ENCODE peak calls at places on chromosomes 2 and 18, in nine cellular contexts. One of them, this sample, is unnamed.
A peak's percentile ranks its signal among the peaks of the same experiment; 100 is the strongest.

GRCh38 chr2:236794074-236794473 is 224.4 kb downstream of the ACKR3 start:
- DNase-seq in astrocyte of the spinal cord: no peak
- DNase-seq in stimulated activated CD8-positive, alpha-beta memory T cell treated with anti-CD3 and anti-CD28 coated beads, Interleukin-15, amount 100 ng/mL, for 24 hours: no peak
- DNase-seq in endothelial cell of umbilical vein: no peak
- DNase-seq in Daoy: no peak
- DNase-seq in HS-5: no peak
- DNase-seq in GM13976: no peak
- DNase-seq in choroid plexus epithelial cell: peak; percentile 17
- DNase-seq in fibroblast of mammary gland: peak; percentile 28
- DNase-seq in this sample: no peak

GRCh38 chr2:28055325-28055970 is 164.9 kb downstream of the BABAM2 start:
- DNase-seq in fibroblast of mammary gland: peak; percentile 63
- DNase-seq in endothelial cell of umbilical vein: peak; percentile 47
- DNase-seq in astrocyte of the spinal cord: peak; percentile 22
- DNase-seq in Daoy: peak; percentile 24
- DNase-seq in GM13976: no peak
- DNase-seq in choroid plexus epithelial cell: no peak
- DNase-seq in HS-5: no peak
- DNase-seq in stimulated activated CD8-positive, alpha-beta memory T cell treated with anti-CD3 and anti-CD28 coated beads, Interleukin-15, amount 100 ng/mL, for 24 hours: no peak
- DNase-seq in this sample: no peak

GRCh38 chr18:5620284-5620683 is 76.5 kb upstream of the EPB41L3 start:
- DNase-seq in GM13976: no peak
- DNase-seq in stimulated activated CD8-positive, alpha-beta memory T cell treated with anti-CD3 and anti-CD28 coated beads, Interleukin-15, amount 100 ng/mL, for 24 hours: no peak
- DNase-seq in fibroblast of mammary gland: peak; percentile 78
- DNase-seq in endothelial cell of umbilical vein: no peak
- DNase-seq in HS-5: peak; percentile 37
- DNase-seq in astrocyte of the spinal cord: peak; percentile 49
- DNase-seq in Daoy: no peak
- DNase-seq in choroid plexus epithelial cell: peak; percentile 80
- DNase-seq in this sample: no peak

GRCh38 chr2:64982932-64983331 is 6.3 kb upstream of the SLC1A4 start:
- DNase-seq in fibroblast of mammary gland: no peak
- DNase-seq in Daoy: no peak
- DNase-seq in astrocyte of the spinal cord: no peak
- DNase-seq in stimulated activated CD8-positive, alpha-beta memory T cell treated with anti-CD3 and anti-CD28 coated beads, Interleukin-15, amount 100 ng/mL, for 24 hours: no peak
- DNase-seq in GM13976: no peak
- DNase-seq in choroid plexus epithelial cell: no peak
- DNase-seq in HS-5: no peak
- DNase-seq in endothelial cell of umbilical vein: no peak
- DNase-seq in this sample: no peak

GRCh38 chr2:230873670-230874401 is 9.1 kb downstream of the ITM2C start:
- DNase-seq in fibroblast of mammary gland: no peak
- DNase-seq in stimulated activated CD8-positive, alpha-beta memory T cell treated with anti-CD3 and anti-CD28 coated beads, Interleukin-15, amount 100 ng/mL, for 24 hours: no peak
- DNase-seq in choroid plexus epithelial cell: no peak
- DNase-seq in endothelial cell of umbilical vein: no peak
- DNase-seq in Daoy: no peak
- DNase-seq in HS-5: no peak
- DNase-seq in GM13976: peak; percentile 78
- DNase-seq in astrocyte of the spinal cord: no peak
- DNase-seq in this sample: no peak

GRCh38 chr2:156456616-156457015 is 20.4 kb downstream of the GPD2 start:
- DNase-seq in astrocyte of the spinal cord: peak; percentile 58
- DNase-seq in stimulated activated CD8-positive, alpha-beta memory T cell treated with anti-CD3 and anti-CD28 coated beads, Interleukin-15, amount 100 ng/mL, for 24 hours: no peak
- DNase-seq in Daoy: peak; percentile 79
- DNase-seq in endothelial cell of umbilical vein: no peak
- DNase-seq in choroid plexus epithelial cell: no peak
- DNase-seq in GM13976: no peak
- DNase-seq in HS-5: no peak
- DNase-seq in fibroblast of mammary gland: peak; percentile 92
- DNase-seq in this sample: no peak

GRCh38 chr2:201420442-201421113 is 30.7 kb downstream of the TRAK2 start:
- DNase-seq in stimulated activated CD8-positive, alpha-beta memory T cell treated with anti-CD3 and anti-CD28 coated beads, Interleukin-15, amount 100 ng/mL, for 24 hours: no peak
- DNase-seq in choroid plexus epithelial cell: peak; percentile 69
- DNase-seq in Daoy: peak; percentile 26
- DNase-seq in fibroblast of mammary gland: peak; percentile 89
- DNase-seq in endothelial cell of umbilical vein: peak; percentile 91
- DNase-seq in GM13976: no peak
- DNase-seq in HS-5: peak; percentile 88
- DNase-seq in astrocyte of the spinal cord: peak; percentile 59
- DNase-seq in this sample: no peak

GRCh38 chr2:239115616-239116015 is 267.7 kb downstream of the TWIST2 start:
- DNase-seq in astrocyte of the spinal cord: no peak
- DNase-seq in Daoy: no peak
- DNase-seq in HS-5: no peak
- DNase-seq in fibroblast of mammary gland: no peak
- DNase-seq in choroid plexus epithelial cell: no peak
- DNase-seq in endothelial cell of umbilical vein: no peak
- DNase-seq in stimulated activated CD8-positive, alpha-beta memory T cell treated with anti-CD3 and anti-CD28 coated beads, Interleukin-15, amount 100 ng/mL, for 24 hours: no peak
- DNase-seq in GM13976: no peak
- DNase-seq in this sample: no peak

GRCh38 chr2:99623035-99623434 is 133.2 kb upstream of the REV1 start:
- DNase-seq in stimulated activated CD8-positive, alpha-beta memory T cell treated with anti-CD3 and anti-CD28 coated beads, Interleukin-15, amount 100 ng/mL, for 24 hours: no peak
- DNase-seq in Daoy: no peak
- DNase-seq in astrocyte of the spinal cord: no peak
- DNase-seq in GM13976: no peak
- DNase-seq in choroid plexus epithelial cell: no peak
- DNase-seq in endothelial cell of umbilical vein: no peak
- DNase-seq in HS-5: no peak
- DNase-seq in fibroblast of mammary gland: no peak
- DNase-seq in this sample: no peak

GRCh38 chr18:66495844-66496243 is 108.0 kb downstream of the CDH19 start:
- DNase-seq in stimulated activated CD8-positive, alpha-beta memory T cell treated with anti-CD3 and anti-CD28 coated beads, Interleukin-15, amount 100 ng/mL, for 24 hours: no peak
- DNase-seq in endothelial cell of umbilical vein: peak; percentile 71
- DNase-seq in astrocyte of the spinal cord: peak; percentile 48
- DNase-seq in HS-5: peak; percentile 8
- DNase-seq in choroid plexus epithelial cell: peak; percentile 51
- DNase-seq in Daoy: no peak
- DNase-seq in fibroblast of mammary gland: peak; percentile 6
- DNase-seq in GM13976: peak; percentile 1
- DNase-seq in this sample: peak; percentile 68

GRCh38 chr2:222950886-222951285 is 90.0 kb downstream of the ACSL3 start:
- DNase-seq in HS-5: no peak
- DNase-seq in choroid plexus epithelial cell: peak; percentile 74
- DNase-seq in fibroblast of mammary gland: peak; percentile 86
- DNase-seq in astrocyte of the spinal cord: peak; percentile 67
- DNase-seq in endothelial cell of umbilical vein: peak; percentile 50
- DNase-seq in GM13976: no peak
- DNase-seq in stimulated activated CD8-positive, alpha-beta memory T cell treated with anti-CD3 and anti-CD28 coated beads, Interleukin-15, amount 100 ng/mL, for 24 hours: no peak
- DNase-seq in Daoy: peak; percentile 55
- DNase-seq in this sample: no peak

GRCh38 chr2:240329778-240330177 is 105.7 kb upstream of the GPC1 start:
- DNase-seq in astrocyte of the spinal cord: no peak
- DNase-seq in choroid plexus epithelial cell: no peak
- DNase-seq in Daoy: no peak
- DNase-seq in HS-5: no peak
- DNase-seq in endothelial cell of umbilical vein: no peak
- DNase-seq in stimulated activated CD8-positive, alpha-beta memory T cell treated with anti-CD3 and anti-CD28 coated beads, Interleukin-15, amount 100 ng/mL, for 24 hours: no peak
- DNase-seq in GM13976: no peak
- DNase-seq in fibroblast of mammary gland: no peak
- DNase-seq in this sample: no peak

GRCh38 chr2:115277366-115277765 is 834.9 kb downstream of the DPP10 start:
- DNase-seq in HS-5: no peak
- DNase-seq in fibroblast of mammary gland: no peak
- DNase-seq in stimulated activated CD8-positive, alpha-beta memory T cell treated with anti-CD3 and anti-CD28 coated beads, Interleukin-15, amount 100 ng/mL, for 24 hours: no peak
- DNase-seq in Daoy: no peak
- DNase-seq in choroid plexus epithelial cell: no peak
- DNase-seq in astrocyte of the spinal cord: no peak
- DNase-seq in endothelial cell of umbilical vein: no peak
- DNase-seq in GM13976: no peak
- DNase-seq in this sample: no peak

GRCh38 chr2:164495491-164496223 is 125.6 kb downstream of the GRB14 start:
- DNase-seq in HS-5: peak; percentile 33
- DNase-seq in astrocyte of the spinal cord: peak; percentile 67
- DNase-seq in choroid plexus epithelial cell: peak; percentile 80
- DNase-seq in GM13976: no peak
- DNase-seq in fibroblast of mammary gland: peak; percentile 76
- DNase-seq in Daoy: peak; percentile 48
- DNase-seq in endothelial cell of umbilical vein: peak; percentile 44
- DNase-seq in stimulated activated CD8-positive, alpha-beta memory T cell treated with anti-CD3 and anti-CD28 coated beads, Interleukin-15, amount 100 ng/mL, for 24 hours: no peak
- DNase-seq in this sample: peak; percentile 50

GRCh38 chr2:222751238-222751637 is 79.8 kb downstream of the MOGAT1 start:
- DNase-seq in stimulated activated CD8-positive, alpha-beta memory T cell treated with anti-CD3 and anti-CD28 coated beads, Interleukin-15, amount 100 ng/mL, for 24 hours: no peak
- DNase-seq in choroid plexus epithelial cell: no peak
- DNase-seq in astrocyte of the spinal cord: no peak
- DNase-seq in HS-5: no peak
- DNase-seq in endothelial cell of umbilical vein: no peak
- DNase-seq in Daoy: no peak
- DNase-seq in fibroblast of mammary gland: no peak
- DNase-seq in GM13976: no peak
- DNase-seq in this sample: no peak

GRCh38 chr2:28395334-28396061 is 2.8 kb downstream of the FOSL2 start:
- DNase-seq in fibroblast of mammary gland: peak; percentile 77
- DNase-seq in Daoy: peak; percentile 55
- DNase-seq in endothelial cell of umbilical vein: peak; percentile 66
- DNase-seq in HS-5: peak; percentile 46
- DNase-seq in GM13976: no peak
- DNase-seq in stimulated activated CD8-positive, alpha-beta memory T cell treated with anti-CD3 and anti-CD28 coated beads, Interleukin-15, amount 100 ng/mL, for 24 hours: no peak
- DNase-seq in astrocyte of the spinal cord: peak; percentile 63
- DNase-seq in choroid plexus epithelial cell: peak; percentile 82
- DNase-seq in this sample: no peak

GRCh38 chr2:42601076-42601475 is 32.6 kb downstream of the MTA3 start:
- DNase-seq in astrocyte of the spinal cord: no peak
- DNase-seq in stimulated activated CD8-positive, alpha-beta memory T cell treated with anti-CD3 and anti-CD28 coated beads, Interleukin-15, amount 100 ng/mL, for 24 hours: no peak
- DNase-seq in choroid plexus epithelial cell: no peak
- DNase-seq in Daoy: no peak
- DNase-seq in fibroblast of mammary gland: peak; percentile 53
- DNase-seq in HS-5: no peak
- DNase-seq in GM13976: no peak
- DNase-seq in endothelial cell of umbilical vein: no peak
- DNase-seq in this sample: no peak

GRCh38 chr2:10335046-10335840 is 32.5 kb downstream of the HPCAL1 start:
- DNase-seq in GM13976: no peak
- DNase-seq in fibroblast of mammary gland: no peak
- DNase-seq in endothelial cell of umbilical vein: no peak
- DNase-seq in Daoy: no peak
- DNase-seq in HS-5: no peak
- DNase-seq in astrocyte of the spinal cord: no peak
- DNase-seq in stimulated activated CD8-positive, alpha-beta memory T cell treated with anti-CD3 and anti-CD28 coated beads, Interleukin-15, amount 100 ng/mL, for 24 hours: no peak
- DNase-seq in choroid plexus epithelial cell: no peak
- DNase-seq in this sample: no peak

GRCh38 chr18:80196528-80197320 is 50.6 kb downstream of the PARD6G start:
- DNase-seq in Daoy: peak; percentile 39
- DNase-seq in astrocyte of the spinal cord: peak; percentile 72
- DNase-seq in HS-5: no peak
- DNase-seq in stimulated activated CD8-positive, alpha-beta memory T cell treated with anti-CD3 and anti-CD28 coated beads, Interleukin-15, amount 100 ng/mL, for 24 hours: no peak
- DNase-seq in choroid plexus epithelial cell: peak; percentile 85
- DNase-seq in endothelial cell of umbilical vein: no peak
- DNase-seq in GM13976: no peak
- DNase-seq in fibroblast of mammary gland: peak; percentile 28
- DNase-seq in this sample: no peak